ENCODE peak calls at places on chromosomes 3 and 15, in four cellular contexts. One of them, this sample, is unnamed.

GRCh38 chr3:115517457-115518050 is 105.8 kb upstream of the GAP43 start:
- DNase-seq in trophoblast cell: no peak
- DNase-seq in H9: no peak
- DNase-seq in mesenchymal stem cell: peak; percentile 12
- DNase-seq in this sample: no peak

GRCh38 chr3:124126446-124127017 is 134.6 kb upstream of the ROPN1 start:
- DNase-seq in trophoblast cell: no peak
- DNase-seq in mesenchymal stem cell: no peak
- DNase-seq in H9: no peak
- DNase-seq in this sample: no peak

GRCh38 chr3:183182073-183182472 is 19.5 kb upstream of the LAMP3 start:
- DNase-seq in trophoblast cell: no peak
- DNase-seq in H9: no peak
- DNase-seq in mesenchymal stem cell: no peak
- DNase-seq in this sample: no peak

GRCh38 chr15:67547836-67548531 is 5.5 kb downstream of the MAP2K5 start:
- DNase-seq in H9: no peak
- DNase-seq in mesenchymal stem cell: peak; percentile 59
- DNase-seq in trophoblast cell: no peak
- DNase-seq in this sample: no peak

GRCh38 chr15:90086868-90087268 is 15.4 kb downstream of the IDH2 start:
- DNase-seq in mesenchymal stem cell: peak; percentile 63
- DNase-seq in H9: peak; percentile 63
- DNase-seq in trophoblast cell: peak; percentile 50
- DNase-seq in this sample: no peak

GRCh38 chr3:61561374-61562041 is at the start of gene PTPRG:
- DNase-seq in trophoblast cell: peak; percentile 95
- DNase-seq in mesenchymal stem cell: peak; percentile 93
- DNase-seq in H9: peak; percentile 85
- DNase-seq in this sample: no peak

GRCh38 chr3:5694267-5694666 is 506.8 kb downstream of the EDEM1 start:
- DNase-seq in trophoblast cell: no peak
- DNase-seq in H9: no peak
- DNase-seq in mesenchymal stem cell: no peak
- DNase-seq in this sample: no peak

GRCh38 chr3:57068437-57069089 is 8.1 kb downstream of the SPATA12 start:
- DNase-seq in H9: no peak
- DNase-seq in trophoblast cell: peak; percentile 45
- DNase-seq in mesenchymal stem cell: peak; percentile 88
- DNase-seq in this sample: no peak

GRCh38 chr15:62560943-62561571 is 396.0 kb upstream of the C2CD4B start:
- DNase-seq in H9: peak; percentile 62
- DNase-seq in trophoblast cell: no peak
- DNase-seq in mesenchymal stem cell: no peak
- DNase-seq in this sample: no peak

GRCh38 chr15:40282144-40282869 is 557 bp downstream of the ANKRD63 start:
- DNase-seq in trophoblast cell: peak; percentile 71
- DNase-seq in mesenchymal stem cell: peak; percentile 34
- DNase-seq in H9: peak; percentile 74
- DNase-seq in this sample: no peak

GRCh38 chr3:58528629-58529028 is 8.4 kb downstream of the ACOX2 start:
- DNase-seq in H9: no peak
- DNase-seq in mesenchymal stem cell: peak; percentile 27
- DNase-seq in trophoblast cell: no peak
- DNase-seq in this sample: no peak

GRCh38 chr3:115975353-115975752 is 352.0 kb downstream of the GAP43 start:
- DNase-seq in trophoblast cell: no peak
- DNase-seq in mesenchymal stem cell: peak; percentile 88
- DNase-seq in H9: no peak
- DNase-seq in this sample: no peak

GRCh38 chr3:55014081-55014480 is 86.2 kb upstream of the LRTM1 start:
- DNase-seq in H9: no peak
- DNase-seq in trophoblast cell: no peak
- DNase-seq in mesenchymal stem cell: peak; percentile 7
- DNase-seq in this sample: no peak

GRCh38 chr3:186281172-186281571 is 80.9 kb downstream of the DGKG start:
- DNase-seq in trophoblast cell: no peak
- DNase-seq in H9: no peak
- DNase-seq in mesenchymal stem cell: peak; percentile 77
- DNase-seq in this sample: no peak
- H4K8ac ChIP-seq in trophoblast cell: no peak overlapping the region
- H4K8ac ChIP-seq in H9: no peak overlapping the region
- H4K8ac ChIP-seq in mesenchymal stem cell: no peak overlapping the region
- H4K8ac ChIP-seq in this sample: no peak overlapping the region

GRCh38 chr3:109432833-109433232 is 95.5 kb upstream of the DPPA4 start:
- DNase-seq in H9: peak; percentile 61
- DNase-seq in trophoblast cell: no peak
- DNase-seq in mesenchymal stem cell: no peak
- DNase-seq in this sample: peak; percentile 66

DNA sequence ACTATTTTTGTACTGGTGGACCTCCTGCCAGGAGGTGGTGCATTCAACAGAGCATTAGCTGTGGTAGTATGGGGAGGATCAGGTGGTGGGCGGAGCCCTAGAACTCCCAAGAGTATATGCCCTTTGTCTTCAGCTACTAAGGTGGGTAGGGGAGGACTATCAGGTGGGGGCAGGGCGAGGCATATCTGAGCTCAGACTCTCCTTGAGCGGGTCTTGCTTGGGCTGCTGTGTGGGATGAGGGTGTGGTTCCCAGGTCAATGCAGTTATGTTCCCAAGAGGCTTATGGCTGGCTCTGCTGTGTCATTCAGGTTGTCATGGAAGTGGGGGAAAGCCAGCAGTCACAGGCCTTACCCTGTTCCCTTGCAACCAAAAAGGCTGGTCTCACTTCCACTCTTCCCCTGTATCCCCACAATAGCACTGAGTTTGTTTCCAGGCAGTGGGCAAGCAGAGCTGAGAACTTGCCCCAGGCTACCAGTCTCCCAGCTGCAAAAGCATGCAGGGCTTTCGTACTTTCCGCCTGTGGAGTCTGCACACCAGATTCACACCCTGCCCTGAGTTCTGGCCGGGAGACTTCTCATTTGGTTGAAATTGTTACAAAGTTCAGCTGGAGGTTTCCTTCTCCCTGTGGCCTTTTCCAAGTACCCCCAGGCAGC is 93.7 kb upstream of the DPPA4 start:
- DNase-seq in H9: no peak
- DNase-seq in mesenchymal stem cell: no peak
- DNase-seq in trophoblast cell: peak; percentile 49
- DNase-seq in this sample: no peak
- H2BK12ac ChIP-seq in H9: no peak overlapping the region
- H2BK12ac ChIP-seq in mesenchymal stem cell: no peak overlapping the region
- H2BK12ac ChIP-seq in trophoblast cell: no peak overlapping the region
- H2BK12ac ChIP-seq in this sample: peak overlapping the region; percentile 41

DNA sequence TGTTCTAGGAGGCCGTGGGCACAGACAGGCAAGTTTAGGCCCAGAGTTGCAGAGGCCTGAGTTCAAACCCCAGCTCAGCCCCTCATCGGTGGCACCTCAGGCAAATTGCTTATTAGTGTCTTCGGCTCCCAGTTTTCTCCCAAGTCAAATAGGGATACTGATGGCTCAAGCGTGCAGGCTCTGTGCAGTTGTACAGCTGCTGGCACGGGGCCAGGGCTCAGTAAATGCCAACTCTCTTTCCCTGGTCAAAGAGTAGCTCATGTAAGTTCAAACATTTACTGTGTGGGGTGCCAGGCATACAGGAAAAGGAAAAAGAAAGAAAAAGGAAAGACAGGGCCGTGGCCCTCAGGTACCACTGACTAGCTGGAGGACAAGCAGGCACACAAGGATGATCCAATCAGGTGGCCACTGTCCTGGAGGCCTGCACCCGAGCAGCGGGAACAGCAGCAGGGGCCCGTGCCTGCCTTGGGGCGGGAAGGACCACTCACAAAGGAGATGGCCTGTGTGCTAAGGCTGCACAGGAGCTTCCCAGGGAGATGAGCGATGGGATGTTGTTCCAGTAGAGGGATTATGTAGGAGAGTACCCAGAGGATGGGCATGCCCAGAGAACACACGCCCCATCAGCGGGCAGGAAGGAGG is 70.8 kb downstream of the TBC1D2B start:
- DNase-seq in H9: no peak
- DNase-seq in mesenchymal stem cell: no peak
- DNase-seq in trophoblast cell: no peak
- DNase-seq in this sample: no peak
- H4K8ac ChIP-seq in H9: no peak overlapping the region
- H4K8ac ChIP-seq in mesenchymal stem cell: no peak overlapping the region
- H4K8ac ChIP-seq in trophoblast cell: no peak overlapping the region
- H4K8ac ChIP-seq in this sample: no peak overlapping the region

GRCh38 chr15:100768501-100768931 is 111.1 kb upstream of the ALDH1A3 start:
- DNase-seq in H9: no peak
- DNase-seq in trophoblast cell: no peak
- DNase-seq in mesenchymal stem cell: no peak
- DNase-seq in this sample: no peak

GRCh38 chr15:100767002-100767825 is 112.4 kb upstream of the ALDH1A3 start:
- DNase-seq in mesenchymal stem cell: no peak
- DNase-seq in H9: no peak
- DNase-seq in trophoblast cell: no peak
- DNase-seq in this sample: no peak

GRCh38 chr15:100770781-100771584 is 108.6 kb upstream of the ALDH1A3 start:
- DNase-seq in trophoblast cell: no peak
- DNase-seq in H9: no peak
- DNase-seq in mesenchymal stem cell: no peak
- DNase-seq in this sample: no peak

GRCh38 chr15:100769975-100770340 is 109.7 kb upstream of the ALDH1A3 start:
- DNase-seq in H9: no peak
- DNase-seq in mesenchymal stem cell: no peak
- DNase-seq in trophoblast cell: no peak
- DNase-seq in this sample: no peak

GRCh38 chr15:100769043-100769974 is 110.3 kb upstream of the ALDH1A3 start:
- DNase-seq in mesenchymal stem cell: no peak
- DNase-seq in trophoblast cell: no peak
- DNase-seq in H9: no peak
- DNase-seq in this sample: no peak
- H2BK12ac ChIP-seq in mesenchymal stem cell: peak overlapping the region; percentile 47
- H2BK12ac ChIP-seq in trophoblast cell: no peak overlapping the region
- H2BK12ac ChIP-seq in H9: no peak overlapping the region
- H2BK12ac ChIP-seq in this sample: no peak overlapping the region

GRCh38 chr3:72181231-72181630 is 396.3 kb upstream of the PROK2 start:
- DNase-seq in H9: no peak
- DNase-seq in mesenchymal stem cell: no peak
- DNase-seq in trophoblast cell: no peak
- DNase-seq in this sample: no peak
- H4K8ac ChIP-seq in H9: no peak overlapping the region
- H4K8ac ChIP-seq in mesenchymal stem cell: no peak overlapping the region
- H4K8ac ChIP-seq in trophoblast cell: no peak overlapping the region
- H4K8ac ChIP-seq in this sample: no peak overlapping the region

GRCh38 chr3:178352300-178353021 is 183.8 kb upstream of the KCNMB2 start:
- DNase-seq in trophoblast cell: peak; percentile 89
- DNase-seq in H9: no peak
- DNase-seq in mesenchymal stem cell: peak; percentile 82
- DNase-seq in this sample: peak; percentile 27
- H2BK12ac ChIP-seq in trophoblast cell: no peak overlapping the region
- H2BK12ac ChIP-seq in H9: no peak overlapping the region
- H2BK12ac ChIP-seq in mesenchymal stem cell: no peak overlapping the region
- H2BK12ac ChIP-seq in this sample: no peak overlapping the region

GRCh38 chr3:47846880-47847248 is 43.9 kb downstream of the DHX30 start:
- DNase-seq in H9: no peak
- DNase-seq in trophoblast cell: no peak
- DNase-seq in mesenchymal stem cell: no peak
- DNase-seq in this sample: no peak
- H4K8ac ChIP-seq in H9: no peak overlapping the region
- H4K8ac ChIP-seq in trophoblast cell: no peak overlapping the region
- H4K8ac ChIP-seq in mesenchymal stem cell: no peak overlapping the region
- H4K8ac ChIP-seq in this sample: no peak overlapping the region

GRCh38 chr15:73695773-73696640 is 11.8 kb downstream of the CD276 start:
- DNase-seq in mesenchymal stem cell: no peak
- DNase-seq in H9: no peak
- DNase-seq in trophoblast cell: no peak
- DNase-seq in this sample: no peak
- H2BK12ac ChIP-seq in mesenchymal stem cell: peak overlapping the region; percentile 89
- H2BK12ac ChIP-seq in H9: no peak overlapping the region
- H2BK12ac ChIP-seq in trophoblast cell: no peak overlapping the region
- H2BK12ac ChIP-seq in this sample: no peak overlapping the region

GRCh38 chr15:84657748-84658079 is 285 bp downstream of the NMB start:
- DNase-seq in trophoblast cell: no peak
- DNase-seq in mesenchymal stem cell: peak; percentile 7
- DNase-seq in H9: no peak
- DNase-seq in this sample: no peak
- H4K8ac ChIP-seq in trophoblast cell: peak overlapping the region; percentile 89
- H4K8ac ChIP-seq in mesenchymal stem cell: peak overlapping the region; percentile 10
- H4K8ac ChIP-seq in H9: no peak overlapping the region
- H4K8ac ChIP-seq in this sample: no peak overlapping the region